ENCODE peak calls at places on chromosomes 2 and 18, in five cellular contexts. C is sigmoid colon, O is uterus, G is HFF-Myc, I is pancreas. K is an unnamed sample.

GRCh38 chr2:224594840-224595239 is 9.7 kb upstream of the CUL3 start:
- DNase-seq in C (no peak), O (no peak), G (no peak), I (no peak), K (no peak)

GRCh38 chr18:66156946-66157687 is 406.3 kb downstream of the CDH7 start:
- DNase-seq in C (no peak), O (no peak), G (no peak), I (no peak), K (no peak)

GRCh38 chr2:190657474-190658252 is 8.8 kb downstream of the NAB1 start:
- DNase-seq in C (no peak), O (no peak), G (no peak), I (no peak), K (no peak)

GRCh38 chr2:27751377-27751776 is 20.1 kb upstream of the MRPL33 start:
- DNase-seq in C (no peak), O (no peak), G (no peak), I (no peak), K (no peak)

GRCh38 chr18:6013101-6013790 is 117.9 kb upstream of the TMEM200C start:
- DNase-seq in C (no peak), O (no peak), G (no peak), I (no peak), K (no peak)

GRCh38 chr2:64985457-64985856 is 3.7 kb upstream of the SLC1A4 start:
- DNase-seq in C (no peak), O (no peak), G (no peak), I (no peak), K (no peak)

GRCh38 chr2:133812826-133813617 is 244.8 kb upstream of the NCKAP5 start:
- DNase-seq in C (no peak), O (no peak), G (no peak), I (no peak), K (no peak)

GRCh38 chr18:23231340-23232021 is 96.2 kb downstream of the CABLES1 start:
- DNase-seq in C (peak; percentile 81), O (peak; percentile 72), G (peak; percentile 65), I (no peak), K (peak; percentile 95)

GRCh38 chr2:105139556-105140236 is 101.8 kb downstream of the MRPS9 start:
- DNase-seq in C (no peak), O (no peak), G (no peak), I (no peak), K (no peak)

GRCh38 chr2:39024833-39025232 is 96.0 kb downstream of the SOS1 start:
- DNase-seq in C (no peak), O (no peak), G (no peak), I (no peak), K (no peak)

GRCh38 chr2:120622886-120623753 is 112.5 kb upstream of the GLI2 start:
- DNase-seq in C (peak; percentile 45), O (no peak), G (no peak), I (peak; percentile 42), K (no peak)

GRCh38 chr18:35477497-35477896 is 20.3 kb downstream of the INO80C start:
- DNase-seq in C (no peak), O (no peak), G (no peak), I (no peak), K (no peak)

GRCh38 chr2:228728961-228729360 is 542.1 kb downstream of the PID1 start:
- DNase-seq in C (no peak), O (no peak), G (no peak), I (no peak), K (no peak)

GRCh38 chr18:37270046-37270665 is 295.4 kb downstream of the CELF4 start:
- DNase-seq in C (no peak), O (no peak), G (peak; percentile 29), I (no peak), K (no peak)

GRCh38 chr18:9428301-9428706 is 47.0 kb upstream of the RALBP1 start:
- DNase-seq in C (peak; percentile 50), O (no peak), G (no peak), I (no peak), K (no peak)

GRCh38 chr2:145277922-145278321 is 758.0 kb upstream of the ZEB2 start:
- DNase-seq in C (no peak), O (no peak), G (no peak), I (no peak), K (no peak)

GRCh38 chr2:122528061-122528460 is 772.6 kb downstream of the TSN start:
- DNase-seq in C (no peak), O (no peak), G (no peak), I (no peak), K (no peak)

GRCh38 chr18:63686871-63687270 is 15.9 kb upstream of the SERPINB11 start:
- DNase-seq in C (no peak), O (no peak), G (no peak), I (no peak), K (no peak)

GRCh38 chr2:58057890-58058590 is 11.4 kb downstream of the VRK2 start:
- DNase-seq in C (no peak), O (no peak), G (no peak), I (no peak), K (no peak)

GRCh38 chr18:23712445-23712844 is 23.2 kb downstream of the LAMA3 start:
- DNase-seq in C (no peak), O (no peak), G (no peak), I (no peak), K (no peak)

GRCh38 chr2:242052421-242052820 is 182.9 kb downstream of the RTP5 start:
- DNase-seq in C (no peak), O (no peak), G (no peak), I (peak; percentile 30), K (no peak)

GRCh38 chr18:27609221-27609620 is 424.1 kb upstream of the CHST9 start:
- DNase-seq in C (no peak), O (no peak), G (no peak), I (no peak), K (no peak)

GRCh38 chr18:25349131-25349925 is 2.6 kb downstream of the ZNF521 start:
- DNase-seq in C (peak; percentile 70), O (peak; percentile 44), G (peak; percentile 41), I (peak; percentile 60), K (no peak)

GRCh38 chr2:179932786-179933185 is 71.4 kb upstream of the ZNF385B start:
- DNase-seq in C (no peak), O (no peak), G (no peak), I (no peak), K (no peak)

GRCh38 chr2:241974851-241975592 is 105.5 kb downstream of the RTP5 start:
- DNase-seq in C (no peak), O (peak; percentile 12), G (no peak), I (no peak), K (no peak)

GRCh38 chr2:197857708-197858107 is 53.3 kb downstream of the PLCL1 start:
- DNase-seq in C (no peak), O (no peak), G (no peak), I (no peak), K (no peak)

GRCh38 chr18:1528447-1528846 is 623.8 kb downstream of the ADCYAP1 start:
- DNase-seq in C (no peak), O (no peak), G (no peak), I (no peak), K (no peak)

GRCh38 chr2:42830922-42831574 is 38.7 kb upstream of the HAAO start:
- DNase-seq in C (no peak), O (no peak), G (no peak), I (no peak), K (no peak)

GRCh38 chr18:26496528-26496927 is 51.8 kb downstream of the KCTD1 start:
- DNase-seq in C (no peak), O (no peak), G (no peak), I (no peak), K (no peak)

DNA sequence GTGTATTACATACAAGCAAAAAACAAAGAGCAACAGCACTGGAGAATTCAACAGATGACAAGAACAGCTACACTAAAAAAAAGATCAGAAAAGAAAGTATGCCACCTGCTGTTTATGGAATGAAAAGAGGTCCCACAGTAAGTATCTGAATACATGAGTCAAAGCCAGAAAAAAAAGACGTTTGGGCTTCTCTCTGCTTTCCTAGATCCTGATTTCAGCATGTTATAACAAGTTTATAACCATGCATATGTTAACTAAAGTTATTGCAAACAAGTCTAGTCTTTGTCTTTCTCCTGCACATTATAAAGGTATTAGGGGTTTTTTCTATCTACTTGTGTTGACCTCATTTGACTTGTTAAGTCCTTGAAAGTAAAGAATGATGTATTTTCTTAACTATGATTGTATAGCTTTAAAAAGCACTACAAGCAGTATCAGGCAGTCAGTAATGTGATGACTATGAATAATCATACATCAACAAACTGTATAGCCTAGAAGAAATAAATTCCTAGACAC is 108.5 kb upstream of the COL5A2 start:
- DNase-seq in C (no peak), O (no peak), G (peak; percentile 73), I (no peak), K (no peak)
- TF ChIP-seq CTCF in C (peak; percentile 51), O (peak; percentile 64), G (peak; percentile 46), I (no peak), K (peak; percentile 31)

GRCh38 chr18:61575419-61575818 is 242.2 kb downstream of the CDH20 start:
- DNase-seq in C (no peak), O (no peak), G (no peak), I (no peak), K (no peak)
- TF ChIP-seq CTCF in C (no peak), O (no peak), G (no peak), I (no peak), K (no peak)

GRCh38 chr18:48860276-48861180 is 90.2 kb downstream of the SMAD7 start:
- DNase-seq in C (no peak), O (no peak), G (no peak), I (peak; percentile 30), K (no peak)

GRCh38 chr18:48861181-48861715 is 89.5 kb downstream of the SMAD7 start:
- DNase-seq in C (no peak), O (no peak), G (no peak), I (peak; percentile 55), K (no peak)

GRCh38 chr18:48857023-48857694 is 93.6 kb downstream of the SMAD7 start:
- DNase-seq in C (no peak), O (no peak), G (no peak), I (no peak), K (no peak)

GRCh38 chr18:48858676-48859075 is 92.1 kb downstream of the SMAD7 start:
- DNase-seq in C (no peak), O (no peak), G (no peak), I (no peak), K (no peak)

GRCh38 chr18:48859311-48860275 is 91.2 kb downstream of the SMAD7 start:
- DNase-seq in C (no peak), O (no peak), G (no peak), I (peak; percentile 51), K (no peak)
- TF ChIP-seq CTCF in C (no peak), O (no peak), G (no peak), I (no peak), K (no peak)

GRCh38 chr2:239328306-239329191 is 72.3 kb downstream of the HDAC4 start:
- DNase-seq in C (peak; percentile 97), O (peak; percentile 91), G (peak; percentile 26), I (no peak), K (peak; percentile 92)
- TF ChIP-seq CTCF in C (no peak), O (peak; percentile 13), G (no peak), I (no peak), K (no peak)

K was measured in coronary artery.